ENCODE peak calls at places on chromosome 22, in six cellular contexts. One of them, this sample, is unnamed.

GRCh38 chr22:42300286-42301071 is 30.0 kb upstream of the TCF20 start:
- DNase-seq in GM10248: peak; percentile 78
- DNase-seq in cardiac fibroblast: no peak
- DNase-seq in body of pancreas: no peak
- DNase-seq in CD8-positive, alpha-beta T cell: no peak
- DNase-seq in type B pancreatic cell: no peak
- DNase-seq in this sample: peak; percentile 82

GRCh38 chr22:48952256-48953102 is 875.2 kb downstream of the BRD1 start:
- DNase-seq in type B pancreatic cell: peak; percentile 58
- DNase-seq in GM10248: peak; percentile 7
- DNase-seq in CD8-positive, alpha-beta T cell: no peak
- DNase-seq in body of pancreas: no peak
- DNase-seq in cardiac fibroblast: no peak
- DNase-seq in this sample: no peak

GRCh38 chr22:42933783-42934144 is 76.7 kb upstream of the ARFGAP3 start:
- DNase-seq in GM10248: no peak
- DNase-seq in body of pancreas: no peak
- DNase-seq in CD8-positive, alpha-beta T cell: no peak
- DNase-seq in type B pancreatic cell: no peak
- DNase-seq in cardiac fibroblast: peak; percentile 96
- DNase-seq in this sample: no peak

GRCh38 chr22:47551438-47551788 is 789.0 kb downstream of the TBC1D22A start:
- DNase-seq in CD8-positive, alpha-beta T cell: no peak
- DNase-seq in type B pancreatic cell: peak; percentile 18
- DNase-seq in GM10248: no peak
- DNase-seq in cardiac fibroblast: no peak
- DNase-seq in body of pancreas: no peak
- DNase-seq in this sample: no peak

GRCh38 chr22:42630901-42631602 is 9.3 kb downstream of the ATP5MGL start:
- DNase-seq in CD8-positive, alpha-beta T cell: no peak
- DNase-seq in type B pancreatic cell: no peak
- DNase-seq in cardiac fibroblast: no peak
- DNase-seq in GM10248: no peak
- DNase-seq in body of pancreas: no peak
- DNase-seq in this sample: no peak

GRCh38 chr22:41672780-41673509 is 15.7 kb downstream of the SNU13 start:
- DNase-seq in type B pancreatic cell: no peak
- DNase-seq in body of pancreas: no peak
- DNase-seq in cardiac fibroblast: peak; percentile 14
- DNase-seq in GM10248: no peak
- DNase-seq in CD8-positive, alpha-beta T cell: no peak
- DNase-seq in this sample: no peak

GRCh38 chr22:41910050-41910598 is 4.8 kb downstream of the SHISA8 start:
- DNase-seq in cardiac fibroblast: no peak
- DNase-seq in GM10248: no peak
- DNase-seq in body of pancreas: peak; percentile 47
- DNase-seq in CD8-positive, alpha-beta T cell: no peak
- DNase-seq in type B pancreatic cell: no peak
- DNase-seq in this sample: peak; percentile 63

GRCh38 chr22:41916745-41917358 is 2.0 kb upstream of the SHISA8 start:
- DNase-seq in body of pancreas: no peak
- DNase-seq in GM10248: no peak
- DNase-seq in cardiac fibroblast: no peak
- DNase-seq in CD8-positive, alpha-beta T cell: no peak
- DNase-seq in type B pancreatic cell: no peak
- DNase-seq in this sample: no peak

GRCh38 chr22:29204617-29205183 is 996 bp upstream of the EMID1 start:
- DNase-seq in body of pancreas: no peak
- DNase-seq in cardiac fibroblast: no peak
- DNase-seq in CD8-positive, alpha-beta T cell: no peak
- DNase-seq in GM10248: no peak
- DNase-seq in type B pancreatic cell: no peak
- DNase-seq in this sample: peak; percentile 21

GRCh38 chr22:25754527-25755202 is 12.7 kb downstream of the MYO18B start:
- DNase-seq in CD8-positive, alpha-beta T cell: no peak
- DNase-seq in body of pancreas: no peak
- DNase-seq in cardiac fibroblast: peak; percentile 85
- DNase-seq in type B pancreatic cell: no peak
- DNase-seq in GM10248: no peak
- DNase-seq in this sample: no peak

GRCh38 chr22:44550666-44551491 is 52.8 kb upstream of the RTL6 start:
- DNase-seq in body of pancreas: no peak
- DNase-seq in GM10248: peak; percentile 58
- DNase-seq in cardiac fibroblast: peak; percentile 98
- DNase-seq in CD8-positive, alpha-beta T cell: no peak
- DNase-seq in type B pancreatic cell: no peak
- DNase-seq in this sample: peak; percentile 59

DNA sequence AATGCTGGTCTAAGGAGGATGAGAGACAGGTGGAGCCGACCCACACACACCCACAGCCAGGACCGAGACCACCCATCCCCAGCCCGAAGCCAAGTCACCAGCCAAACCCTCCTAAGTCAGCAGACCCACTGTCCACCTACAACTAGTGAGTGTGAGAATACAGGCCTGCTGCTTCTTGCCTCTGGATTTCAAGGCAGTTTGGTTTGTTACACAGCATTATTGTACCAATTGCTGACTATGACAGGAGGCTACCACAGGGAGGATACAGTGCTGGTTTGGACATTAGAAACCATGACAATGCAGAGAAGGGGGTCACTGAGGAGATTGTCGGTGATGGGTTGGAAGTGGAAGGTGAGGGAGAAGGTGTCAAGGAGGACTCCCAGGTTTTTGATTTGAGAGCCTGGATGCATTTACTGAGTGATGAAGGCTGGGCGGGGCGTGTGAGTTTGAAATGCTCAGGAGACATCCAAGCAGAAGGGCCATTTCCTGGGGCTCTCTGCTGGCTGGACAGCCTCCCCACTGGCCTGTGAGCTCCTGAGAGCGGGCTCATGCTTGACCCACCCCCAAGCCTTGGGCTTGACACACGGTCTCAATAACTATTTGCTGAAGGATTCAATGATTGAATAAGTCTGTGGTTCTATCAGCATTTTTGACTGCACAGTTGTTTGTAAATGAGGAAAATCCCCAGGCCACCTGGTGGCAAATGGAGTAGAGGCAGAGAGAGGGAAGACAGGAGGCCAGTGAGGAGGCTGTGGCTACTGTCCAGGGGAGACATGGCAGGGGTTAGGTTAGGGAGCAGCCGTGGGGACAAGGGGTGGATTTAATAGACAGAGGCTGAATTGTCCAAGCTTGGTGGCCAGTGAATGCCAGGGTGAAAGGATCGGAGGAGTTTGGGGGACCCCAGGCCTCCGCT is 9.4 kb upstream of the SSTR3 start:
- DNase-seq in type B pancreatic cell: no peak
- DNase-seq in GM10248: no peak
- DNase-seq in cardiac fibroblast: no peak
- DNase-seq in body of pancreas: no peak
- DNase-seq in CD8-positive, alpha-beta T cell: no peak
- DNase-seq in this sample: no peak
- TF ChIP-seq CTCF in type B pancreatic cell: no peak
- TF ChIP-seq CTCF in GM10248: no peak
- TF ChIP-seq CTCF in cardiac fibroblast: no peak
- TF ChIP-seq CTCF in body of pancreas: no peak
- TF ChIP-seq CTCF in CD8-positive, alpha-beta T cell: no peak
- TF ChIP-seq CTCF in this sample: peak; percentile 0

GRCh38 chr22:40466976-40467375 is 96.6 kb downstream of the SGSM3 start:
- DNase-seq in cardiac fibroblast: no peak
- DNase-seq in CD8-positive, alpha-beta T cell: no peak
- DNase-seq in GM10248: no peak
- DNase-seq in body of pancreas: no peak
- DNase-seq in type B pancreatic cell: no peak
- DNase-seq in this sample: no peak
- TF ChIP-seq CTCF in cardiac fibroblast: no peak
- TF ChIP-seq CTCF in CD8-positive, alpha-beta T cell: no peak
- TF ChIP-seq CTCF in GM10248: no peak
- TF ChIP-seq CTCF in body of pancreas: no peak
- TF ChIP-seq CTCF in type B pancreatic cell: no peak
- TF ChIP-seq CTCF in this sample: no peak

DNA sequence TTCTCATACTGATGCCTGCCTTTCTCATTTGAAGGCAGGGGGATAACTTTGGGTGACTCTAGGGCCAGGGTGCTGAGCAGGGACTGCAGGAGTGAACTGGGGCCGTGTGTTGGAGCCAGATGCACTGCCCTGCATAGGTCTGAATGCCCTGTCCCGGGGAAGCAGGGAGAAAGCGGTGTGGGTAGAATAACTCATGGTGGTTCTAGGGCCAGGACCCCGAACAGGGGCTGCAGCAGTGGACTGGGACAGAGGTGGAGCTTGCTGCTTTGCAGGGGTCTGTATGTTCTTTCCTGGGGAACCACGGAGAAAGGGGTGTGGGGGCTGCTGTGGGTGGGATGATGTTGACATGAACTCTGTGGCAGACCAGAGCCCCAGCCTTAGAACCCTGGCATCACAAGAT is 52.9 kb downstream of the GAB4 start:
- DNase-seq in type B pancreatic cell: no peak
- DNase-seq in body of pancreas: no peak
- DNase-seq in GM10248: no peak
- DNase-seq in cardiac fibroblast: no peak
- DNase-seq in CD8-positive, alpha-beta T cell: no peak
- DNase-seq in this sample: no peak
- TF ChIP-seq CTCF in type B pancreatic cell: no peak
- TF ChIP-seq CTCF in body of pancreas: no peak
- TF ChIP-seq CTCF in GM10248: no peak
- TF ChIP-seq CTCF in cardiac fibroblast: no peak
- TF ChIP-seq CTCF in CD8-positive, alpha-beta T cell: no peak
- TF ChIP-seq CTCF in this sample: no peak

GRCh38 chr22:20129747-20130014 is 1.9 kb upstream of the ZDHHC8 start:
- DNase-seq in GM10248: no peak
- DNase-seq in cardiac fibroblast: no peak
- DNase-seq in CD8-positive, alpha-beta T cell: no peak
- DNase-seq in type B pancreatic cell: no peak
- DNase-seq in body of pancreas: no peak
- DNase-seq in this sample: no peak

GRCh38 chr22:20127869-20128618 is 3.6 kb upstream of the ZDHHC8 start:
- DNase-seq in GM10248: no peak
- DNase-seq in cardiac fibroblast: no peak
- DNase-seq in type B pancreatic cell: no peak
- DNase-seq in CD8-positive, alpha-beta T cell: no peak
- DNase-seq in body of pancreas: no peak
- DNase-seq in this sample: no peak

GRCh38 chr22:20130319-20130718 is 1.3 kb upstream of the ZDHHC8 start:
- DNase-seq in GM10248: no peak
- DNase-seq in cardiac fibroblast: no peak
- DNase-seq in CD8-positive, alpha-beta T cell: no peak
- DNase-seq in type B pancreatic cell: no peak
- DNase-seq in body of pancreas: no peak
- DNase-seq in this sample: no peak

GRCh38 chr22:20128619-20128901 is 3.0 kb upstream of the ZDHHC8 start:
- DNase-seq in body of pancreas: no peak
- DNase-seq in type B pancreatic cell: no peak
- DNase-seq in CD8-positive, alpha-beta T cell: no peak
- DNase-seq in cardiac fibroblast: no peak
- DNase-seq in GM10248: no peak
- DNase-seq in this sample: no peak

DNA sequence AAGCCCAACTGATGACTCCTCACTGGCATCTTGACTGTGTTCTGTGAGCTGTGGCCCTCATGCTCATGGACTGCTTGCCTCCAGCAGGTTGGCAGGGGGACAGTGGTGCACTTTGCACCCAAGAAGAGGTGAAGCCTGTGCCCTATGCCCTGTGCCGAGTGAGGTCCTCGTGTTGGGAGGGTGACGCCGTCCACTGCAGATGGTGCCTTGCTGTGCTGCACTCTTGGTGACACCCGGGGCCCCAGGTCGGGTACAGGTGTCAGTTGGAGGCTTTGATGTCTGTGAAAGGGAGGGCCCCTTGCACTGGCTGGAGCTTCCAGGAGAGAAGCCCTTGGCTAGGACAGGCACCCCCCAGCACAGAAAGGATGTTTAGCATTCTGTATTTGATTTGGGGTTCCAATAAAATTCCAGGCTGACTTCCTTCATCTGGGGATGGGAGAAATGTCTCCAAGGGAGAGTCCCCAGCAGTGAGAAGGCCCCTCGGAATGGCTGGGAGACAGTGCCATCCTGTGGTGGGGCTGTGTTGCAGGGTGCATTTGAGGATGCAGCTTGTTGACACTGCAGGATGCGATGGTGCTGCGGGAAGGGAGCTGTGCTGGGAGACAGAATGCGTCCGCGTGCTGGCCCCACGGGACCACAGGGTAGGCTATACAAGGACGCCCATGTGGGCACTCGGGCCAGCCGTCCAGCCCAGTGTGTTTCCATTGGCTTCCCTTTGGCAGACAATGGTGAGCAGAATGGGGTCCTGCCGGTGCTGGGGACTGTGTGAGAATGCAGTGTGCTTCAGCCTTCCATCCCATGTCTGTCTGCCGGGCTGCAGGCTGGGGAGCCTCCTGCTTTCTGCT is 2.5 kb upstream of the ZDHHC8 start:
- DNase-seq in type B pancreatic cell: no peak
- DNase-seq in CD8-positive, alpha-beta T cell: no peak
- DNase-seq in body of pancreas: peak; percentile 37
- DNase-seq in cardiac fibroblast: peak; percentile 40
- DNase-seq in GM10248: no peak
- DNase-seq in this sample: no peak
- TF ChIP-seq CTCF in type B pancreatic cell: peak; percentile 54
- TF ChIP-seq CTCF in CD8-positive, alpha-beta T cell: peak; percentile 51
- TF ChIP-seq CTCF in body of pancreas: no peak
- TF ChIP-seq CTCF in cardiac fibroblast: peak; percentile 53
- TF ChIP-seq CTCF in GM10248: peak; percentile 43
- TF ChIP-seq CTCF in this sample: peak; percentile 51

DNA sequence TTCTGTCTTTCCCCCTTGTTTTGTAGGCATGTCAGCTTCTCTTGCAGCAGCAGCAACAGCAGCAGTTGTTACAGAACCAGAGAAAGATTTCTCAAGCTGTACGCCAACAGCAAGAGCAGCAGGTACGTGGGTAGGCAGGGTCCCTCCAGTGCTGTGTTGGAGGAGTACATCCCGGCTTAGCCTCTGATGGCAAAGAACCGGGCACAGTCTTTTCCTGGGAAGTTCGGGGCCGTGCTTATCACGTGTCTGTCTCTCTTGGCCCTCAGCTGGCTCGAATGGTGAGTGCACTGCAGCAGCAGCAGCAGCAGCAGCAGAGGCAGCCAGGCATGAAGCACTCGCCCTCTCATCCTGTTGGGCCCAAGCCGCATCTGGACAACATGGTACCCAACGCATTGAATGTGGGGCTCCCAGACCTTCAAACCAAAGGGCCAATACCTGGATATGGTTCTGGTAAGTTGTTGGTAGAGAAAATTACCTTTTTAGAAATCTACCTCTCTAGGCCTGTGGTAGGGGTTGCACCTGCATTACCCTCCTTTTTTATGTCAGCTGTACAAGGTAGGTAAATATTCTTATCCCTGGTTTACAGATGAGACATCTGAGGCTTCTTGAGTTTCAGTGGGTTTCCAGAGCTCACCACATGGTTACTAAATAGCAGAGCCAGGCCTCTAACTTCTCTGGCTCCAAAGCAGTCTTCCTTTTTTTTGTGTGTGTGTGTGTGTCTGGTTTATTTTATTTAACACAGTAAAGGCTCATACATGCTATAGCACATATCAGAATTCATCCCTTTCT is 45.2 kb upstream of the ADSL start:
- DNase-seq in CD8-positive, alpha-beta T cell: no peak
- DNase-seq in type B pancreatic cell: no peak
- DNase-seq in cardiac fibroblast: no peak
- DNase-seq in GM10248: peak; percentile 67
- DNase-seq in body of pancreas: no peak
- DNase-seq in this sample: peak; percentile 62
- TF ChIP-seq CTCF in CD8-positive, alpha-beta T cell: no peak
- TF ChIP-seq CTCF in type B pancreatic cell: no peak
- TF ChIP-seq CTCF in cardiac fibroblast: no peak
- TF ChIP-seq CTCF in GM10248: no peak
- TF ChIP-seq CTCF in body of pancreas: no peak
- TF ChIP-seq CTCF in this sample: no peak

GRCh38 chr22:31036671-31037550 is 44.2 kb upstream of the SMTN start:
- DNase-seq in body of pancreas: no peak
- DNase-seq in GM10248: no peak
- DNase-seq in cardiac fibroblast: peak; percentile 49
- DNase-seq in CD8-positive, alpha-beta T cell: no peak
- DNase-seq in type B pancreatic cell: no peak
- DNase-seq in this sample: no peak
- TF ChIP-seq CTCF in body of pancreas: no peak
- TF ChIP-seq CTCF in GM10248: no peak
- TF ChIP-seq CTCF in cardiac fibroblast: peak; percentile 18
- TF ChIP-seq CTCF in CD8-positive, alpha-beta T cell: no peak
- TF ChIP-seq CTCF in type B pancreatic cell: no peak
- TF ChIP-seq CTCF in this sample: no peak

This sample was measured in GM13977.